ENCODE peak calls at places on chromosomes 4 and X, in six cellular contexts. Y, T, K, L, G and Q are unnamed samples.

GRCh38 chrX:142999209-142999720 is 26.5 kb upstream of the SPANXN4 start:
- DNase-seq in L (no peak), Y (no peak), G (no peak), T (no peak), K (no peak), Q (no peak)

GRCh38 chr4:87011340-87012034 is 76.7 kb downstream of the AFF1 start:
- DNase-seq in L (peak), T (peak), G (no peak), K (peak), Y (peak), Q (no peak)

GRCh38 chrX:107324493-107325310 is 118.3 kb downstream of the DNAAF6 start:
- DNase-seq in G (peak), T (peak), K (no peak), L (peak), Y (peak), Q (no peak)

GRCh38 chr4:81452452-81453011 is 19.2 kb downstream of the RASGEF1B start:
- DNase-seq in L (peak), T (peak), G (no peak), Y (no peak), K (no peak), Q (no peak)

GRCh38 chr4:159823743-159824142 is 720.9 kb downstream of the RAPGEF2 start:
- DNase-seq in G (no peak), Y (no peak), L (no peak), K (no peak), T (no peak), Q (no peak)

GRCh38 chr4:110109455-110109854 is 89.0 kb downstream of the ELOVL6 start:
- DNase-seq in L (no peak), K (no peak), T (no peak), G (no peak), Y (no peak), Q (no peak)

GRCh38 chr4:21447320-21448055 is 501.1 kb downstream of the KCNIP4 start:
- DNase-seq in L (no peak), T (no peak), G (no peak), K (no peak), Y (peak), Q (no peak)

GRCh38 chrX:67700607-67701006 is 156.8 kb downstream of the AR start:
- DNase-seq in L (no peak), G (no peak), K (no peak), T (no peak), Y (no peak), Q (no peak)

GRCh38 chr4:70544279-70544870 is 26.0 kb downstream of the AMTN start:
- DNase-seq in Y (peak), G (no peak), L (peak), T (peak), K (peak), Q (no peak)

GRCh38 chr4:143441678-143442077 is 71.8 kb upstream of the SMARCA5 start:
- DNase-seq in G (no peak), K (no peak), L (no peak), T (no peak), Y (no peak), Q (no peak)

GRCh38 chr4:155544547-155544946 is 122.1 kb upstream of the GUCY1A1 start:
- DNase-seq in K (no peak), Y (no peak), G (no peak), T (no peak), L (no peak), Q (no peak)

GRCh38 chr4:181701219-181701618 is 542.0 kb upstream of the TENM3 start:
- DNase-seq in G (no peak), T (no peak), L (peak), Y (no peak), K (no peak), Q (no peak)

GRCh38 chr4:20050768-20051167 is 200.9 kb upstream of the SLIT2 start:
- DNase-seq in L (no peak), T (no peak), K (no peak), G (no peak), Y (no peak), Q (no peak)

GRCh38 chr4:185734214-185734613 is 77.8 kb downstream of the SORBS2 start:
- DNase-seq in K (no peak), G (peak), Y (no peak), T (no peak), L (no peak), Q (no peak)

GRCh38 chr4:182242793-182243192 is 409 bp upstream of the TENM3 start:
- DNase-seq in T (peak), K (no peak), G (no peak), Y (no peak), L (peak), Q (no peak)

GRCh38 chrX:108165349-108166111 is 74.0 kb downstream of the ATG4A start:
- DNase-seq in Y (peak), L (peak), G (no peak), K (peak), T (peak), Q (peak)

GRCh38 chr4:176320976-176321361 is 1.2 kb downstream of the SPCS3 start:
- DNase-seq in K (no peak), T (peak), L (no peak), Y (no peak), G (no peak), Q (no peak)

GRCh38 chrX:100995469-100995868 is 26.0 kb downstream of the ARL13A start:
- DNase-seq in T (peak), K (peak), Y (no peak), L (peak), G (no peak), Q (no peak)

GRCh38 chr4:84492290-84492689 is 6.8 kb downstream of the NKX6-1 start:
- DNase-seq in G (no peak), Y (no peak), K (no peak), T (no peak), L (no peak), Q (no peak)

GRCh38 chr4:137156054-137156453 is 376.2 kb downstream of the PCDH18 start:
- DNase-seq in G (no peak), T (peak), K (no peak), L (peak), Y (no peak), Q (no peak)

DNA sequence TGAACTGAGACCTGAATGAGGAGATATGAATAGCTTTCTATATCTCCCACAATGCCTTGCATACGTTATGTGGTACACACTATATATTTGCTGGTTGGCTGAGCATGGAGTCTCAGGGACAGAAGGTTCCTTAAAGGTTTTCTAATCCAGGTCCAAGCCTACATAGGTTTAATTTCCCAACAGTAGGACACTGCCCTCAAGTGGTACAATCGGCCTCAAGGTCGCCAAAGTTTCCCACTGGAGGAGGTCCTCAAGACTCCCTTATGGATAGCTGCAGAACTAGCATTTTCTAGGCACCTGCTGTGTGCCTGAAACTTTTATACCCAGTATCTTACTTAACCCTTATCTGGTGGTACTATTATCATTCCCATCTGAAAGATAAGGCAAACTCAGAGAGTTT is 21.0 kb upstream of the EFNB1 start:
- DNase-seq in Y (no peak), K (peak), T (peak), G (no peak), L (no peak), Q (no peak)
- TF ChIP-seq CTCF in Y (peak), K (peak), T (peak), G (peak), L (peak), Q (peak)

DNA sequence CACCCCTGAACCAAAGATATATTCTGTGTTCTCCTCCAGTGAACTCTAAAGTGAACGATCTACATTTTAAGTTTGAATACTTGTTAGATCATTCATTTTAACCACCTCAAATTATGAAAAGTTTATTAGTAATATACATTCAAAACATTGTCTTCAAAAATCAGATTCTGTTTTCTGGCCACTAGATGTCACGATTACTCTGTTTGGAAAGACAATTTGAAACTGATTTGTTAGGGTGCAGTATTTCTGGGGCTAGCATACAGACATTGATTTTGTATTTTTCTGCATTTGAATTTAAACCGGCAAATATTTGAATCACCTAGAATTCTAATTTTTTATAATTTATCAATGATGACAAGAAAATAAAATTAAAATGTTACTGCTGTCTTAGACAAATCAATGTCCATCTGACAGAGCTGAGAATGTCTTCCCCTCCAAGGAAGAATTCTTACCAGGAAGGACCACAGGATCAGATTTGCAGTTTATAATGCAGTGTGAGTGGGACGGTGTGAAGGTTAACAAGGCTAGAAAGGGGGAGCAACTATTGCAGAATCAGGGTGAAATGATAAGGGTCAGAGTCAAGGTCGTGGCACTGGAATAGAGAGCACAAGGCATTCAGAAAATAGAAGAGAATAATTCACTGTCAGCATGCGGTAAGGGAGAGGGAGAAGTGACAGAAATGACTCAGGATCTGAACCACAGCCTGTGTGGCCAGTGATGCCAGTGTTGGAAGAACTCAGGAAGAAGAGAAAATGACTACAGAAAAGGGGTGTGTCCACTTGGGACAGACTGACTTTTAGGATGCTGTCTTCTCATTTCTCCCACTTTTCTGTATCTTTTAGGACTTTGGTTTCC is 91.6 kb downstream of the ANXA10 start:
- DNase-seq in T (peak), G (peak), K (peak), Y (no peak), L (peak), Q (no peak)
- TF ChIP-seq CTCF in T (peak), G (peak), K (peak), Y (peak), L (peak), Q (no peak)

DNA sequence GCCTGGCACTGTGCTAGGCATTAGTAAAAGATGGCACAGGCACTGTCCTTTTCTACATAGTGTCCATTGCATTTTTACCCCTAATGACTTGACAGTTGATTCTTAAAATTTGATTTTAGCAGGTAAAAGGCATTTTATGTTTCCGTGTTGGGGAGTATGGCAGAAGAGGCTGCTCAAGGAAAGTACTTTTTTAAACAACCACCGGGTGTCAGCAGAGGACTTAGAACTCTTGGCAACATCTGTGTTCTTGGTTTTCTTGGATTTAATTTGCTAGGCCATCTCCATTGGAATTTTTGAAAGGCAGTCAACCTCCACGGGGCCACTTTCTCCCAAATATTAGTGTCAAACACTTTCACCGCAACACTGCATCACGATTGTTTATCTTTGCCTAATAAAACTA is 102.9 kb downstream of the TSPAN7 start:
- DNase-seq in Y (peak), T (peak), K (peak), G (no peak), L (peak), Q (no peak)
- TF ChIP-seq CTCF in Y (no peak), T (peak), K (peak), G (peak), L (peak), Q (no peak)

DNA sequence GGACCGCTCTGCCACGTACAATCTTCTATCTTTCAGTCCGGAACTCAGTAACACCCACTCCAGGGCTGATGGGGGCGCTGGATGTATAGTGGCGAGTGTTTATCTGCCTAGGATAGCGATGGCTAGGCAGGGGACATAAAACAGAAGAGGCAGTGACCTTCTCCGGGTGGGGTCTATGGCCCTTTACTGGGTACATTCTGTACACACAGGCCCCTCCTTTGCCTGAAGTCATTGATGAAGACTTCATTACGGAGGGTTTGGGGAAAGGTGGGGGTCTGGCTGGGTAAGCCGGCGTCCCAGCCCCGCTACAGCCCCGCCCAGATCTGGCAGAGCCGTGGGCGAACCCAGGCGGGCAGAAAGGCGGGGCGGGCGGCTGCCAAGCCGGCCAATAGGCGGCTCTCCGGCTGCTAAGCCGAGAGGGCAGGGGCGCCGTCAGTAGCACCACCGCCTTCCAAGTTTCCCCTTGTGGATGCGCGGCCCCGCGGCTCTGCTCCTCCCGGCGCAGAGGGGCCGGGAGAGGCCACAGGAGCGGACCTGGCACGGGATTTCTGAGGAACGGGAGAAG is at the start of gene CHST7:
- DNase-seq in Y (peak), K (peak), L (peak), G (peak), T (peak), Q (no peak)
- TF ChIP-seq CTCF in Y (no peak), K (peak), L (peak), G (peak), T (peak), Q (no peak)

GRCh38 chrX:94524867-94525266 is 850.9 kb downstream of the FAM133A start:
- DNase-seq in L (no peak), T (no peak), G (no peak), Y (no peak), K (no peak), Q (no peak)
- TF ChIP-seq CTCF in L (no peak), T (no peak), G (peak), Y (no peak), K (no peak), Q (no peak)

GRCh38 chr4:128452415-128452814 is 164.8 kb upstream of the PGRMC2 start:
- DNase-seq in G (no peak), T (peak), K (no peak), L (no peak), Y (no peak), Q (no peak)

GRCh38 chr4:128451270-128451905 is 163.8 kb upstream of the PGRMC2 start:
- DNase-seq in K (no peak), T (no peak), G (no peak), Y (no peak), L (no peak), Q (no peak)

GRCh38 chr4:128449251-128449650 is 161.6 kb upstream of the PGRMC2 start:
- DNase-seq in L (no peak), G (no peak), Y (no peak), K (no peak), T (no peak), Q (no peak)

GRCh38 chr4:128454281-128455075 is 166.9 kb upstream of the PGRMC2 start:
- DNase-seq in K (peak), G (peak), T (peak), L (peak), Y (peak), Q (peak)

GRCh38 chr4:128450326-128451120 is 162.9 kb upstream of the PGRMC2 start:
- DNase-seq in G (no peak), Y (no peak), T (no peak), L (peak), K (no peak), Q (no peak)
- TF ChIP-seq CTCF in G (no peak), Y (no peak), T (no peak), L (no peak), K (no peak), Q (no peak)

DNA sequence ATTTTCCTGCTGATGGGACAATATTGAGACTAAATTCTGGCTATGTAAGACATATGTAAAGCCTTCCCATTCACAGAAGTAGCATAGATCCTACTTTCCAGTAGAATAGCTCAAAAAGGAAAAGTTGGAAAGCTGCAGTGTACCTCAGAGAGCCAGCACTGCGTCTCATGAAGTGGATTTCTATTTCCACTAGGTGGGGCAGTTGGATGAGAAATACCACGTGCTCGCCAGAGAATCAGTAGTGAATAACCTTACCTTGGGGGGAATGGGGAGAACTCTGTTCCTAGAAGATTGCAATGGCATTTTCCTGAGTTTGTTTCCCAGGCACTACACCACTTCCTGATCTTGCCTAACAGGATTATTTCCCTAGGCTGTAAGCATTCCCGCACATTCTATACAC is 907.1 kb downstream of the FSTL5 start:
- DNase-seq in L (no peak), K (peak), G (no peak), T (no peak), Y (no peak), Q (no peak)
- TF ChIP-seq CTCF in L (peak), K (peak), G (peak), T (no peak), Y (no peak), Q (no peak)

GRCh38 chrX:38335382-38335781 is 8.1 kb upstream of the RPGR start:
- DNase-seq in L (no peak), T (no peak), K (no peak), G (no peak), Y (no peak), Q (no peak)
- TF ChIP-seq CTCF in L (peak), T (peak), K (peak), G (no peak), Y (no peak), Q (no peak)

GRCh38 chrX:95071621-95072020 is 1397.6 kb downstream of the FAM133A start:
- DNase-seq in G (no peak), K (no peak), T (no peak), Y (no peak), L (peak), Q (no peak)

GRCh38 chrX:95071052-95071451 is 1397.0 kb downstream of the FAM133A start:
- DNase-seq in G (no peak), T (peak), Y (no peak), K (no peak), L (no peak), Q (no peak)

GRCh38 chrX:95076449-95076848 is 1402.4 kb downstream of the FAM133A start:
- DNase-seq in G (no peak), K (no peak), Y (no peak), T (peak), L (peak), Q (no peak)
- TF ChIP-seq CTCF in G (peak), K (peak), Y (no peak), T (peak), L (peak), Q (no peak)